ENCODE peak calls at places on chromosomes 2 and 18, in seven cellular contexts. N is SJCRH30; Q is BE2C; G is adrenal gland; D is CD8-positive, alpha-beta T cell; O is mucosa of descending colon; S is bronchial epithelial cell. X is an unnamed sample. For H3K36me3, the result is how much of the 10 kb centered on the place peaks cover.

GRCh38 chr2:69395866-69396265 is 8.8 kb upstream of the GFPT1 start:
- DNase-seq in N (no peak), Q (no peak), G (no peak), D (no peak), O (no peak), S (no peak), X (no peak)

GRCh38 chr2:54429055-54429454 is 27.1 kb upstream of the SPTBN1 start:
- DNase-seq in N (no peak), Q (no peak), G (no peak), D (no peak), O (no peak), S (no peak), X (no peak)

GRCh38 chr18:61400714-61401113 is 67.5 kb downstream of the CDH20 start:
- DNase-seq in N (no peak), Q (no peak), G (no peak), D (no peak), O (no peak), S (no peak), X (no peak)

GRCh38 chr18:9950289-9951016 is 36.6 kb downstream of the VAPA start:
- DNase-seq in N (no peak), Q (no peak), G (no peak), D (no peak), O (no peak), S (peak), X (no peak)

GRCh38 chr2:33380001-33380609 is 96.3 kb upstream of the RASGRP3 start:
- DNase-seq in N (no peak), Q (no peak), G (no peak), D (no peak), O (no peak), S (peak), X (no peak)

GRCh38 chr2:193793914-193794313 is 1599.2 kb upstream of the TMEFF2 start:
- DNase-seq in N (no peak), Q (no peak), G (no peak), D (no peak), O (no peak), S (peak), X (no peak)

GRCh38 chr18:7459851-7460774 is 107.0 kb upstream of the PTPRM start:
- DNase-seq in N (no peak), Q (no peak), G (no peak), D (no peak), O (no peak), S (no peak), X (peak)

GRCh38 chr2:240392084-240392947 is 43.1 kb upstream of the GPC1 start:
- DNase-seq in N (no peak), Q (peak), G (no peak), D (no peak), O (peak), S (no peak), X (no peak)

GRCh38 chr2:134602666-134603065 is 116.1 kb downstream of the TMEM163 start:
- DNase-seq in N (no peak), Q (no peak), G (no peak), D (no peak), O (no peak), S (no peak), X (no peak)

GRCh38 chr2:137838255-137839092 is 125.8 kb upstream of the HNMT start:
- DNase-seq in N (no peak), Q (no peak), G (no peak), D (peak), O (no peak), S (peak), X (no peak)

GRCh38 chr2:60460577-60461420 is 92.7 kb downstream of the BCL11A start:
- DNase-seq in N (no peak), Q (no peak), G (no peak), D (no peak), O (no peak), S (no peak), X (no peak)

GRCh38 chr18:493974-494601 is 6.4 kb downstream of the COLEC12 start:
- DNase-seq in N (no peak), Q (no peak), G (no peak), D (no peak), O (no peak), S (no peak), X (no peak)

GRCh38 chr2:9250091-9250490 is 43.5 kb downstream of the ASAP2 start:
- DNase-seq in N (peak), Q (no peak), G (no peak), D (no peak), O (no peak), S (peak), X (no peak)

GRCh38 chr2:241161646-241162281 is 11.5 kb downstream of the PPP1R7 start:
- DNase-seq in N (peak), Q (no peak), G (peak), D (no peak), O (peak), S (no peak), X (peak)

GRCh38 chr2:224884188-224884587 is 158.1 kb downstream of the DOCK10 start:
- DNase-seq in N (no peak), Q (no peak), G (peak), D (no peak), O (no peak), S (no peak), X (no peak)

GRCh38 chr2:209276000-209276399 is 147.8 kb upstream of the MAP2 start:
- DNase-seq in N (no peak), Q (no peak), G (no peak), D (no peak), O (no peak), S (no peak), X (no peak)

GRCh38 chr2:127537142-127537541 is 1.7 kb downstream of the MYO7B start:
- DNase-seq in N (no peak), Q (no peak), G (no peak), D (no peak), O (no peak), S (no peak), X (no peak)

GRCh38 chr2:193695367-193695766 is 1500.6 kb upstream of the TMEFF2 start:
- DNase-seq in N (peak), Q (peak), G (no peak), D (no peak), O (no peak), S (peak), X (no peak)

GRCh38 chr2:68466361-68466777 is 725 bp downstream of the FBXO48 start:
- DNase-seq in N (no peak), Q (no peak), G (peak), D (peak), O (no peak), S (peak), X (no peak)

GRCh38 chr2:37287966-37288365 is 36.7 kb downstream of the PRKD3 start:
- DNase-seq in N (no peak), Q (peak), G (no peak), D (no peak), O (no peak), S (peak), X (no peak)

GRCh38 chr2:212595036-212595654 is 56.5 kb upstream of the ERBB4 start:
- DNase-seq in N (no peak), Q (no peak), G (no peak), D (no peak), O (no peak), S (peak), X (no peak)

GRCh38 chr2:191114403-191114886 is 36.3 kb downstream of the STAT4 start:
- DNase-seq in N (no peak), Q (no peak), G (no peak), D (no peak), O (no peak), S (peak), X (no peak)

GRCh38 chr2:128452536-128453530 is 134.2 kb upstream of the HS6ST1 start:
- DNase-seq in N (no peak), Q (no peak), G (no peak), D (no peak), O (no peak), S (no peak), X (no peak)

GRCh38 chr18:13809025-13809384 is 14.9 kb upstream of the MC5R start:
- DNase-seq in N (no peak), Q (no peak), G (no peak), D (no peak), O (peak), S (peak), X (no peak)

GRCh38 chr18:13809521-13810252 is 14.3 kb upstream of the MC5R start:
- DNase-seq in N (no peak), Q (no peak), G (no peak), D (no peak), O (peak), S (peak), X (no peak)

GRCh38 chr18:13811993-13812392 is 12.0 kb upstream of the MC5R start:
- DNase-seq in N (no peak), Q (no peak), G (no peak), D (no peak), O (no peak), S (no peak), X (no peak)

GRCh38 chr18:13810950-13811485 is 12.9 kb upstream of the MC5R start:
- DNase-seq in N (no peak), Q (no peak), G (no peak), D (no peak), O (no peak), S (peak), X (no peak)

GRCh38 chr18:13813271-13813849 is 10.6 kb upstream of the MC5R start:
- DNase-seq in N (peak), Q (peak), G (peak), D (peak), O (peak), S (peak), X (peak)
- H3K36me3 ChIP-seq in N (under half), Q (under half), G (under half), D (under half), O (under half), S (under half), X (under half)

DNA sequence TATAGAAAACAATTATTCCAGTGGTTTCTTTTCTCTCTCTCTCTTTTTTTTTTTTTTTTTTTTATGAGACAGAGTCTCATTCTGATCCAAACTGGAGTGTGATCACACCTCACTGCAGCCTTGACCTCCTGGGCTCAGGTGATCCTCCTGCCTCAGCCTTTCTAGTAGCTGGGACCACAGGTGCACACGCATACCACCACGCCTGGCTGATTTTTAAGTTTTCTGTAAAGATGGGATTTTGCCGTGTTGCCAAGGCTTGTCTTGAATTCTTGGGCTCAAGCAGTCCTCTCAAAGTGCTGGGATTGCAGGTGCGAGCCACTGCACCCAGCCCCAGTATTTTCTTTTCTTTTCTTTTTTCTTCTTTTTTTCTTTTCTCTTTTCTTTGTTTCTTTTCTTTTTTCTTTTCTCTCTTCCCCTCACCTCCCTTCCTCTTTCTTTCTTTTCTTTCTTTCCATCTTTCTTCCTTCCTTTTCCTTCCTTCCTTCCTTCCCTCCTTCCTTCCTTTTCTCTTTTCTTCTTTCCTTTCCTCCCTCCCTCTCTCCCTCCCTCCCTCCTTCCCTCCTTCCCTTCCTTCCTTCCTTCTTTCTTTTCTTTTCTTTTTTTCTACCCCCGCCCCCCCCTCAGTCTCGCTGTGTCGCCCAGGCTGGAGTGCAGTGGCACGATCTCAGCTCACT is 76.9 kb downstream of the ZNF532 start:
- DNase-seq in N (no peak), Q (no peak), G (no peak), D (no peak), O (no peak), S (no peak), X (no peak)
- H3K36me3 ChIP-seq in N (under half), Q (under half), G (under half), D (under half), O (under half), S (under half), X (under half)

GRCh38 chr2:178491612-178492011 is 11.4 kb downstream of the PLEKHA3 start:
- DNase-seq in N (no peak), Q (no peak), G (no peak), D (no peak), O (no peak), S (no peak), X (no peak)
- H3K36me3 ChIP-seq in N (under half), Q (under half), G (under half), D (under half), O (under half), S (under half), X (under half)

DNA sequence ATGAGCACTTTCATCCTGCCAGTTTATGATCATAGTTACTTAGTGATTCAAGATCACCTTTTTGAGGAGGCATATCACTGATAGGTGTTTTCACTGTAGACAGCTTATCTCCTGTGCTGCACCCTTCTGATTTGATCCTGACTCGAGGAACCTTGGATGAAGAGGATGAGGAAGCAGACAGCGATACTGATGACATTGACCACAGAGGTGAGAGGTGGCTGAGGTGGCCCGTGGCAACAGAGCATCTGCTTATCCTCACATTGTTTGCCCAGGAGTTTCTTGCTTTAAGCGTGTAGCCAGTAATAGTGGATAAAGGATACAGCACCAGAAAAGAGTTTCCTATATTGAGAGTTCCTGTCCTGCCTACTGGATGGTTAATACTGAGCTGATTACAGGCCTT is 15.7 kb downstream of the SUPT7L start:
- DNase-seq in N (no peak), Q (no peak), G (no peak), D (no peak), O (no peak), S (no peak), X (no peak)
- H3K36me3 ChIP-seq in N (half or more), Q (half or more), G (under half), D (under half), O (under half), S (under half), X (under half)